ENCODE peak calls at places on chromosomes 3 and 15, in five cellular contexts. One of them, this sample, is unnamed.

GRCh38 chr3:133042778-133043177 is 4.6 kb downstream of the TMEM108 start:
- DNase-seq in activated CD8-positive, alpha-beta memory T cell treated with anti-CD3 and anti-CD28 coated beads for 24 hours: no peak
- DNase-seq in astrocyte of the cerebellum: peak; percentile 49
- DNase-seq in naive thymus-derived CD4-positive, alpha-beta T cell: no peak
- DNase-seq in Right ventricle myocardium superior: no peak
- DNase-seq in this sample: no peak

GRCh38 chr3:12384451-12385233 is 95.8 kb downstream of the PPARG start:
- DNase-seq in naive thymus-derived CD4-positive, alpha-beta T cell: no peak
- DNase-seq in Right ventricle myocardium superior: no peak
- DNase-seq in astrocyte of the cerebellum: peak; percentile 23
- DNase-seq in activated CD8-positive, alpha-beta memory T cell treated with anti-CD3 and anti-CD28 coated beads for 24 hours: no peak
- DNase-seq in this sample: no peak

GRCh38 chr15:27036210-27036609 is 65.2 kb downstream of the GABRG3 start:
- DNase-seq in naive thymus-derived CD4-positive, alpha-beta T cell: no peak
- DNase-seq in astrocyte of the cerebellum: no peak
- DNase-seq in Right ventricle myocardium superior: no peak
- DNase-seq in activated CD8-positive, alpha-beta memory T cell treated with anti-CD3 and anti-CD28 coated beads for 24 hours: no peak
- DNase-seq in this sample: no peak

GRCh38 chr15:58473720-58474119 is 41.9 kb downstream of the LIPC start:
- DNase-seq in astrocyte of the cerebellum: peak; percentile 65
- DNase-seq in naive thymus-derived CD4-positive, alpha-beta T cell: no peak
- DNase-seq in activated CD8-positive, alpha-beta memory T cell treated with anti-CD3 and anti-CD28 coated beads for 24 hours: no peak
- DNase-seq in Right ventricle myocardium superior: no peak
- DNase-seq in this sample: no peak

GRCh38 chr15:63288778-63289378 is 11.5 kb downstream of the APH1B start:
- DNase-seq in naive thymus-derived CD4-positive, alpha-beta T cell: peak; percentile 43
- DNase-seq in activated CD8-positive, alpha-beta memory T cell treated with anti-CD3 and anti-CD28 coated beads for 24 hours: no peak
- DNase-seq in astrocyte of the cerebellum: peak; percentile 54
- DNase-seq in Right ventricle myocardium superior: no peak
- DNase-seq in this sample: no peak

GRCh38 chr3:14331273-14331672 is 71.1 kb upstream of the SLC6A6 start:
- DNase-seq in astrocyte of the cerebellum: no peak
- DNase-seq in Right ventricle myocardium superior: no peak
- DNase-seq in naive thymus-derived CD4-positive, alpha-beta T cell: no peak
- DNase-seq in activated CD8-positive, alpha-beta memory T cell treated with anti-CD3 and anti-CD28 coated beads for 24 hours: no peak
- DNase-seq in this sample: no peak

GRCh38 chr3:49841126-49841525 is 15.2 kb downstream of the TRAIP start:
- DNase-seq in activated CD8-positive, alpha-beta memory T cell treated with anti-CD3 and anti-CD28 coated beads for 24 hours: no peak
- DNase-seq in naive thymus-derived CD4-positive, alpha-beta T cell: no peak
- DNase-seq in Right ventricle myocardium superior: no peak
- DNase-seq in astrocyte of the cerebellum: no peak
- DNase-seq in this sample: no peak

GRCh38 chr3:187490366-187490765 is 122.2 kb downstream of the RTP4 start:
- DNase-seq in astrocyte of the cerebellum: peak; percentile 55
- DNase-seq in Right ventricle myocardium superior: no peak
- DNase-seq in activated CD8-positive, alpha-beta memory T cell treated with anti-CD3 and anti-CD28 coated beads for 24 hours: no peak
- DNase-seq in naive thymus-derived CD4-positive, alpha-beta T cell: no peak
- DNase-seq in this sample: no peak

GRCh38 chr3:6862880-6863195 is 1.9 kb downstream of the GRM7 start:
- DNase-seq in Right ventricle myocardium superior: no peak
- DNase-seq in astrocyte of the cerebellum: no peak
- DNase-seq in naive thymus-derived CD4-positive, alpha-beta T cell: no peak
- DNase-seq in activated CD8-positive, alpha-beta memory T cell treated with anti-CD3 and anti-CD28 coated beads for 24 hours: no peak
- DNase-seq in this sample: no peak

GRCh38 chr3:39763390-39763789 is 46.0 kb upstream of the MYRIP start:
- DNase-seq in activated CD8-positive, alpha-beta memory T cell treated with anti-CD3 and anti-CD28 coated beads for 24 hours: no peak
- DNase-seq in Right ventricle myocardium superior: no peak
- DNase-seq in naive thymus-derived CD4-positive, alpha-beta T cell: no peak
- DNase-seq in astrocyte of the cerebellum: no peak
- DNase-seq in this sample: no peak

GRCh38 chr15:64656508-64656907 is 118.9 kb downstream of the RBPMS2 start:
- DNase-seq in astrocyte of the cerebellum: no peak
- DNase-seq in naive thymus-derived CD4-positive, alpha-beta T cell: no peak
- DNase-seq in activated CD8-positive, alpha-beta memory T cell treated with anti-CD3 and anti-CD28 coated beads for 24 hours: no peak
- DNase-seq in Right ventricle myocardium superior: no peak
- DNase-seq in this sample: no peak

GRCh38 chr3:196590279-196590678 is 21.8 kb downstream of the FBXO45 start:
- DNase-seq in astrocyte of the cerebellum: no peak
- DNase-seq in Right ventricle myocardium superior: no peak
- DNase-seq in activated CD8-positive, alpha-beta memory T cell treated with anti-CD3 and anti-CD28 coated beads for 24 hours: no peak
- DNase-seq in naive thymus-derived CD4-positive, alpha-beta T cell: no peak
- DNase-seq in this sample: no peak

GRCh38 chr3:194906229-194906629 is 220.5 kb downstream of the FAM43A start:
- DNase-seq in activated CD8-positive, alpha-beta memory T cell treated with anti-CD3 and anti-CD28 coated beads for 24 hours: no peak
- DNase-seq in astrocyte of the cerebellum: no peak
- DNase-seq in Right ventricle myocardium superior: no peak
- DNase-seq in naive thymus-derived CD4-positive, alpha-beta T cell: no peak
- DNase-seq in this sample: no peak

GRCh38 chr3:194046995-194047681 is 88.8 kb upstream of the HES1 start:
- DNase-seq in activated CD8-positive, alpha-beta memory T cell treated with anti-CD3 and anti-CD28 coated beads for 24 hours: no peak
- DNase-seq in Right ventricle myocardium superior: peak; percentile 86
- DNase-seq in astrocyte of the cerebellum: no peak
- DNase-seq in naive thymus-derived CD4-positive, alpha-beta T cell: no peak
- DNase-seq in this sample: no peak

GRCh38 chr3:47007001-47007400 is 27.5 kb downstream of the NBEAL2 start:
- DNase-seq in astrocyte of the cerebellum: no peak
- DNase-seq in Right ventricle myocardium superior: no peak
- DNase-seq in activated CD8-positive, alpha-beta memory T cell treated with anti-CD3 and anti-CD28 coated beads for 24 hours: no peak
- DNase-seq in naive thymus-derived CD4-positive, alpha-beta T cell: no peak
- DNase-seq in this sample: no peak

GRCh38 chr3:195905970-195906864 is 2.1 kb downstream of the TNK2 start:
- DNase-seq in activated CD8-positive, alpha-beta memory T cell treated with anti-CD3 and anti-CD28 coated beads for 24 hours: no peak
- DNase-seq in astrocyte of the cerebellum: no peak
- DNase-seq in naive thymus-derived CD4-positive, alpha-beta T cell: peak; percentile 58
- DNase-seq in Right ventricle myocardium superior: peak; percentile 0
- DNase-seq in this sample: no peak

GRCh38 chr3:179068779-179069530 is 2.7 kb downstream of the ZMAT3 start:
- DNase-seq in naive thymus-derived CD4-positive, alpha-beta T cell: peak; percentile 11
- DNase-seq in astrocyte of the cerebellum: no peak
- DNase-seq in Right ventricle myocardium superior: no peak
- DNase-seq in activated CD8-positive, alpha-beta memory T cell treated with anti-CD3 and anti-CD28 coated beads for 24 hours: no peak
- DNase-seq in this sample: no peak

GRCh38 chr3:58342676-58343075 is 10.0 kb downstream of the PXK start:
- DNase-seq in astrocyte of the cerebellum: no peak
- DNase-seq in activated CD8-positive, alpha-beta memory T cell treated with anti-CD3 and anti-CD28 coated beads for 24 hours: no peak
- DNase-seq in Right ventricle myocardium superior: no peak
- DNase-seq in naive thymus-derived CD4-positive, alpha-beta T cell: no peak
- DNase-seq in this sample: no peak

GRCh38 chr15:74133071-74133702 is 2.8 kb downstream of the ISLR2 start:
- DNase-seq in astrocyte of the cerebellum: no peak
- DNase-seq in activated CD8-positive, alpha-beta memory T cell treated with anti-CD3 and anti-CD28 coated beads for 24 hours: peak; percentile 64
- DNase-seq in naive thymus-derived CD4-positive, alpha-beta T cell: no peak
- DNase-seq in Right ventricle myocardium superior: no peak
- DNase-seq in this sample: no peak

GRCh38 chr15:33801954-33802353 is 166.3 kb upstream of the CHRM5 start:
- DNase-seq in Right ventricle myocardium superior: no peak
- DNase-seq in naive thymus-derived CD4-positive, alpha-beta T cell: no peak
- DNase-seq in astrocyte of the cerebellum: no peak
- DNase-seq in activated CD8-positive, alpha-beta memory T cell treated with anti-CD3 and anti-CD28 coated beads for 24 hours: no peak
- DNase-seq in this sample: no peak

GRCh38 chr15:96209285-96209735 is 121.2 kb upstream of the NR2F2 start:
- DNase-seq in naive thymus-derived CD4-positive, alpha-beta T cell: no peak
- DNase-seq in Right ventricle myocardium superior: no peak
- DNase-seq in activated CD8-positive, alpha-beta memory T cell treated with anti-CD3 and anti-CD28 coated beads for 24 hours: no peak
- DNase-seq in astrocyte of the cerebellum: no peak
- DNase-seq in this sample: no peak

GRCh38 chr3:52522651-52523251 is 10.9 kb downstream of the NT5DC2 start:
- DNase-seq in Right ventricle myocardium superior: no peak
- DNase-seq in activated CD8-positive, alpha-beta memory T cell treated with anti-CD3 and anti-CD28 coated beads for 24 hours: no peak
- DNase-seq in astrocyte of the cerebellum: no peak
- DNase-seq in naive thymus-derived CD4-positive, alpha-beta T cell: no peak
- DNase-seq in this sample: no peak

GRCh38 chr3:137131081-137131480 is 173.3 kb downstream of the IL20RB start:
- DNase-seq in naive thymus-derived CD4-positive, alpha-beta T cell: no peak
- DNase-seq in astrocyte of the cerebellum: no peak
- DNase-seq in activated CD8-positive, alpha-beta memory T cell treated with anti-CD3 and anti-CD28 coated beads for 24 hours: no peak
- DNase-seq in Right ventricle myocardium superior: no peak
- DNase-seq in this sample: no peak

GRCh38 chr3:115581347-115582135 is 41.8 kb upstream of the GAP43 start:
- DNase-seq in activated CD8-positive, alpha-beta memory T cell treated with anti-CD3 and anti-CD28 coated beads for 24 hours: no peak
- DNase-seq in astrocyte of the cerebellum: no peak
- DNase-seq in Right ventricle myocardium superior: peak; percentile 42
- DNase-seq in naive thymus-derived CD4-positive, alpha-beta T cell: no peak
- DNase-seq in this sample: no peak

This sample was measured in smooth muscle cell of the brain vasculature.